ENCODE peak calls at places on chromosome 4, in eight cellular contexts. One of them, this sample, is unnamed.

GRCh38 chr4:82823062-82823461 is 24.5 kb upstream of the SCD5 start:
- DNase-seq in AG09319: no peak
- DNase-seq in psoas muscle: no peak
- DNase-seq in endothelial cell: no peak
- DNase-seq in heart left ventricle: no peak
- DNase-seq in body of pancreas: no peak
- DNase-seq in WTC11: no peak
- DNase-seq in cardiac muscle cell: no peak
- DNase-seq in this sample: no peak

GRCh38 chr4:24067781-24068193 is 177.9 kb upstream of the PPARGC1A start:
- DNase-seq in psoas muscle: peak; percentile 82
- DNase-seq in cardiac muscle cell: peak; percentile 20
- DNase-seq in endothelial cell: no peak
- DNase-seq in WTC11: no peak
- DNase-seq in AG09319: no peak
- DNase-seq in body of pancreas: peak; percentile 11
- DNase-seq in heart left ventricle: peak; percentile 73
- DNase-seq in this sample: no peak

GRCh38 chr4:31620476-31620875 is 900.3 kb downstream of the PCDH7 start:
- DNase-seq in endothelial cell: no peak
- DNase-seq in AG09319: no peak
- DNase-seq in WTC11: no peak
- DNase-seq in psoas muscle: no peak
- DNase-seq in body of pancreas: no peak
- DNase-seq in heart left ventricle: no peak
- DNase-seq in cardiac muscle cell: peak; percentile 58
- DNase-seq in this sample: no peak

GRCh38 chr4:37803348-37803973 is 23.0 kb upstream of the PGM2 start:
- DNase-seq in heart left ventricle: no peak
- DNase-seq in WTC11: no peak
- DNase-seq in body of pancreas: no peak
- DNase-seq in AG09319: no peak
- DNase-seq in psoas muscle: no peak
- DNase-seq in cardiac muscle cell: peak; percentile 78
- DNase-seq in endothelial cell: no peak
- DNase-seq in this sample: no peak

GRCh38 chr4:99504804-99505502 is 5.9 kb upstream of the C4orf17 start:
- DNase-seq in psoas muscle: no peak
- DNase-seq in AG09319: no peak
- DNase-seq in cardiac muscle cell: no peak
- DNase-seq in heart left ventricle: no peak
- DNase-seq in WTC11: no peak
- DNase-seq in body of pancreas: no peak
- DNase-seq in endothelial cell: no peak
- DNase-seq in this sample: no peak

GRCh38 chr4:915595-915994 is 16.5 kb downstream of the GAK start:
- DNase-seq in AG09319: no peak
- DNase-seq in cardiac muscle cell: peak; percentile 32
- DNase-seq in WTC11: no peak
- DNase-seq in heart left ventricle: peak; percentile 16
- DNase-seq in body of pancreas: no peak
- DNase-seq in psoas muscle: no peak
- DNase-seq in endothelial cell: no peak
- DNase-seq in this sample: no peak

GRCh38 chr4:19739101-19739651 is 512.5 kb upstream of the SLIT2 start:
- DNase-seq in WTC11: no peak
- DNase-seq in heart left ventricle: no peak
- DNase-seq in AG09319: peak; percentile 64
- DNase-seq in cardiac muscle cell: peak; percentile 92
- DNase-seq in body of pancreas: no peak
- DNase-seq in psoas muscle: no peak
- DNase-seq in endothelial cell: no peak
- DNase-seq in this sample: no peak

GRCh38 chr4:95590615-95591014 is 41.8 kb upstream of the UNC5C start:
- DNase-seq in WTC11: no peak
- DNase-seq in psoas muscle: no peak
- DNase-seq in endothelial cell: no peak
- DNase-seq in body of pancreas: no peak
- DNase-seq in heart left ventricle: no peak
- DNase-seq in AG09319: no peak
- DNase-seq in cardiac muscle cell: no peak
- DNase-seq in this sample: no peak

GRCh38 chr4:146916479-146917076 is 29.1 kb downstream of the TTC29 start:
- DNase-seq in psoas muscle: no peak
- DNase-seq in heart left ventricle: no peak
- DNase-seq in cardiac muscle cell: peak; percentile 65
- DNase-seq in body of pancreas: no peak
- DNase-seq in endothelial cell: peak; percentile 22
- DNase-seq in AG09319: peak; percentile 16
- DNase-seq in WTC11: no peak
- DNase-seq in this sample: peak; percentile 18

GRCh38 chr4:3073158-3074077 is 920 bp downstream of the HTT-AS start:
- DNase-seq in endothelial cell: peak; percentile 27
- DNase-seq in heart left ventricle: peak; percentile 49
- DNase-seq in AG09319: no peak
- DNase-seq in WTC11: peak; percentile 27
- DNase-seq in cardiac muscle cell: no peak
- DNase-seq in body of pancreas: no peak
- DNase-seq in psoas muscle: no peak
- DNase-seq in this sample: no peak

GRCh38 chr4:128825226-128825625 is 15.7 kb downstream of the JADE1 start:
- DNase-seq in heart left ventricle: no peak
- DNase-seq in cardiac muscle cell: no peak
- DNase-seq in AG09319: no peak
- DNase-seq in psoas muscle: no peak
- DNase-seq in WTC11: no peak
- DNase-seq in endothelial cell: no peak
- DNase-seq in body of pancreas: no peak
- DNase-seq in this sample: no peak

DNA sequence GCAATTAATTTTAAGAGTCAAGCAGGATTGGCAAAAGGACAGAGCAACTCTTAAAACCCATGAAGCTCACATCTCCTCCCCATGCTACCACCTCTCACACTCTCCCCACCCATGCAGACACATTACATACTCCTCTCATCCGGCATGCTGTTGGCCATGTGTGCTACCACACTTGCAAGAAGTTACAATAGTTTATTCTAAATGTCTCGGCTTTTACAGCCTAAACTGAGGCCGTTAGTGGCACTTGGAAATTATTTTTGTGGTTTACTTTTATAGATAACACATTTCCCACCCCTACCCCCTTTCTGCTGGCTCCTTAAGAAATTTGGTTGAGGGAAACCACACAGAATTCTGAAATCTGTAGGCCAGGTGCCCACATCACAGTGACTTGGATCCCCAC is 141.1 kb upstream of the HHIP start:
- DNase-seq in AG09319: no peak
- DNase-seq in body of pancreas: no peak
- DNase-seq in WTC11: no peak
- DNase-seq in heart left ventricle: no peak
- DNase-seq in psoas muscle: no peak
- DNase-seq in endothelial cell: no peak
- DNase-seq in cardiac muscle cell: no peak
- DNase-seq in this sample: no peak
- TF ChIP-seq CTCF in AG09319: no peak
- TF ChIP-seq CTCF in body of pancreas: no peak
- TF ChIP-seq CTCF in WTC11: no peak
- TF ChIP-seq CTCF in heart left ventricle: no peak
- TF ChIP-seq CTCF in psoas muscle: no peak
- TF ChIP-seq CTCF in endothelial cell: no peak
- TF ChIP-seq CTCF in cardiac muscle cell: no peak
- TF ChIP-seq CTCF in this sample: no peak

GRCh38 chr4:54090804-54091623 is 8.9 kb upstream of the GSX2 start:
- DNase-seq in cardiac muscle cell: peak; percentile 37
- DNase-seq in endothelial cell: no peak
- DNase-seq in WTC11: no peak
- DNase-seq in psoas muscle: peak; percentile 50
- DNase-seq in body of pancreas: peak; percentile 27
- DNase-seq in AG09319: no peak
- DNase-seq in heart left ventricle: peak; percentile 61
- DNase-seq in this sample: no peak
- TF ChIP-seq CTCF in cardiac muscle cell: no peak
- TF ChIP-seq CTCF in endothelial cell: no peak
- TF ChIP-seq CTCF in WTC11: no peak
- TF ChIP-seq CTCF in psoas muscle: no peak
- TF ChIP-seq CTCF in body of pancreas: no peak
- TF ChIP-seq CTCF in AG09319: no peak
- TF ChIP-seq CTCF in heart left ventricle: no peak
- TF ChIP-seq CTCF in this sample: no peak

GRCh38 chr4:63566658-63567057 is 842.6 kb downstream of the TECRL start:
- DNase-seq in body of pancreas: no peak
- DNase-seq in heart left ventricle: no peak
- DNase-seq in AG09319: no peak
- DNase-seq in WTC11: no peak
- DNase-seq in psoas muscle: no peak
- DNase-seq in cardiac muscle cell: no peak
- DNase-seq in endothelial cell: no peak
- DNase-seq in this sample: no peak

GRCh38 chr4:63558709-63559108 is 850.5 kb downstream of the TECRL start:
- DNase-seq in AG09319: no peak
- DNase-seq in cardiac muscle cell: no peak
- DNase-seq in body of pancreas: no peak
- DNase-seq in psoas muscle: no peak
- DNase-seq in endothelial cell: no peak
- DNase-seq in WTC11: no peak
- DNase-seq in heart left ventricle: no peak
- DNase-seq in this sample: no peak

DNA sequence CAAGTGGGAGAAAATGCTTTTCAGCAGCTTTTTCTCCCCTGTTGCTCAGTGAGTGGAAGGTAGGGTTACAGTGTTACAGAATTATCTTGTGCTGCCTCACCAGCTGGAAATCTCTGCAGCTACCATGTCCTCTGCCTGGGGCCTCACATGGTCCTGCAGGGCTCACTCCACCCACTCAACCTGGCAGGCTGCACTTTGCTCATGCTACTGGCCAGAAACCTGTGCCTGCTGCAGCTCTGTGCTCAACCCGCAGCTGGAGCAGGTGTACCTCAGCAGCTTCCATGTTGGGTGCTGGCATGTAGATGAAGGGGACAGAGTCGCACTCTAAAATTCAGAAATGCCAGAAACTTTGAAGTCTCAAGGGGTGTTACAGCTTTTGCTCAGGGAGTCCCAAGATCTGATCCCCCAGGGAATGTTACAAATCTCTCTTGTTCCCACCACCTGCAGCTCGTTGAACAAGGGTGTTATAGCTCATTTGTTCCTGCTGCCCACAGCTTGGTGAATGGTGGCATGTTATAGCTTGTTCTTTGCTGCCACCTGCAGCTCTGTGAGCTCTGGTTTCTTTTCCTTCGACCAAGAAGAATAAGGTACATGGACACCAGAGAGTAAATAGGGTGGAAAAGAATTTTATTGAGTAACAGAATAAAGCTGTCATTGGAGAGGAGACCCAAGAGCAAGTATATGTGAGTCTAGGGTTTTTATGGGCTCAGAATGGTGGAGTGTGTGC is 845.8 kb downstream of the TECRL start:
- DNase-seq in WTC11: peak; percentile 20
- DNase-seq in psoas muscle: no peak
- DNase-seq in endothelial cell: no peak
- DNase-seq in body of pancreas: no peak
- DNase-seq in cardiac muscle cell: no peak
- DNase-seq in AG09319: no peak
- DNase-seq in heart left ventricle: no peak
- DNase-seq in this sample: peak; percentile 7
- TF ChIP-seq CTCF in WTC11: no peak
- TF ChIP-seq CTCF in psoas muscle: no peak
- TF ChIP-seq CTCF in endothelial cell: no peak
- TF ChIP-seq CTCF in body of pancreas: no peak
- TF ChIP-seq CTCF in cardiac muscle cell: no peak
- TF ChIP-seq CTCF in AG09319: no peak
- TF ChIP-seq CTCF in heart left ventricle: no peak
- TF ChIP-seq CTCF in this sample: peak; percentile 55

DNA sequence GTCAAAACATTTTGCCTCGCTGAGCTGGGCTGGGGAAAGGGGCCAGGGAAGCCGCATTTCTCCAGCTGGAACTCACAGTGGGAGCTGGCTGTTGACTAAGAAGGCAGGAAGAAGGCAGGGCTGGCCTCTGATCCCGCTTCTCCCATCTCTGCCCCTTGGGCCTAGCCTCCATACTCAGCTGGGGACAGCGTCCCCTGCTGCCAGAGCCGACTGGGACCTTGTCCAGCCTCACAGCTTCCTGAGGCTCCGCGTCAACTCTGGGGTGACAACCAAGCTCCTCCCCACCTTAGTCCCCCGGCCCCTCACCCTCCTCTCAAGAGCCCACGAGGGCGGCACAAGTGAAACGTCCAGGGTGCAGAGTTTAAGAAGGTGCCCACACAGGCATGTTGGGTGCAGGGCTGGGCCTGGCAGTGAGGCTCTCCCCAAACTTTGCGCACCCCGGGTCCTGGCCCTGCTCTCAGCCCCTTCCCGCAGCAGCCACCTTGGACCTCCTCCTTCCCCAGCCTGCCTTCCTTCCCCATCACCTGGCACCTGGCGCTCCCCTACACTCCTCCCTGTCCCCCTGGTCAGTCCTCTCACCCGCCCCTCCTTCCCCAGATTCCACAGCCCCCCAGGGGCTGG is 100.8 kb downstream of the PSAPL1 start:
- DNase-seq in AG09319: no peak
- DNase-seq in WTC11: no peak
- DNase-seq in endothelial cell: no peak
- DNase-seq in psoas muscle: peak; percentile 43
- DNase-seq in body of pancreas: no peak
- DNase-seq in heart left ventricle: peak; percentile 29
- DNase-seq in cardiac muscle cell: peak; percentile 25
- DNase-seq in this sample: no peak
- TF ChIP-seq CTCF in AG09319: peak; percentile 4
- TF ChIP-seq CTCF in WTC11: no peak
- TF ChIP-seq CTCF in endothelial cell: no peak
- TF ChIP-seq CTCF in psoas muscle: no peak
- TF ChIP-seq CTCF in body of pancreas: no peak
- TF ChIP-seq CTCF in heart left ventricle: no peak
- TF ChIP-seq CTCF in cardiac muscle cell: peak; percentile 33
- TF ChIP-seq CTCF in this sample: no peak

DNA sequence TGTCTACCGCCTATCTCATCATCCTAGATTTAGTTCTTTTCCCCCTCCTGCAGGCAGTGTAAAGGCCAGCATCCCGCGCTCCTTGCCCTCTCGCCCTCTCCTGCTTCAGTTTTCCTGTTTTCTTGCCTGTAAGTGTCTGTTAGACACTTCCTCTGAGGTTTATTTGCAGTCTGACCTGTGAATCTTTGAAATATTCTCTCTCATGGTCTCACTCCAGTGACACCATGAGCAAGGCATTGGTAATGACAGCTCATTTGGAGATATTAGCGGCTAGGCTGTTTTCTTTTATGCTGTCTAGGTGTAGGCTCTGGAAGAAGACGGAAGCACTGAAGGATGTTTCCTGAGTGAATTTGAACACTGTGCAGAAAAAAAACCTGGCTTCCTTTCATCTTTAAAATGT is 179.6 kb downstream of the KDR start:
- DNase-seq in endothelial cell: peak; percentile 26
- DNase-seq in WTC11: no peak
- DNase-seq in body of pancreas: no peak
- DNase-seq in AG09319: no peak
- DNase-seq in heart left ventricle: no peak
- DNase-seq in cardiac muscle cell: no peak
- DNase-seq in psoas muscle: no peak
- DNase-seq in this sample: no peak
- TF ChIP-seq CTCF in endothelial cell: peak; percentile 22
- TF ChIP-seq CTCF in WTC11: no peak
- TF ChIP-seq CTCF in body of pancreas: no peak
- TF ChIP-seq CTCF in AG09319: no peak
- TF ChIP-seq CTCF in heart left ventricle: peak; percentile 39
- TF ChIP-seq CTCF in cardiac muscle cell: peak; percentile 3
- TF ChIP-seq CTCF in psoas muscle: no peak
- TF ChIP-seq CTCF in this sample: peak; percentile 15

This sample was measured in LNCaP clone FGC.